ENCODE peak calls at places on chromosomes 3 and 15, in seven cellular contexts. U is WTC11, F is mammary epithelial cell, M is fibroblast of pulmonary artery, I is glutamatergic neuron, H is tibial artery, E is H9. V is an unnamed sample.

GRCh38 chr3:148146947-148147346 is 550.8 kb upstream of the AGTR1 start:
- DNase-seq in E (no peak), F (peak), I (no peak), H (no peak), M (peak), U (no peak), V (peak)

GRCh38 chr3:32249184-32249782 is 10.8 kb downstream of the CMTM8 start:
- DNase-seq in U (no peak), H (no peak), F (peak), E (no peak), I (no peak), M (peak), V (peak)

GRCh38 chr3:169790687-169791429 is 17.7 kb downstream of the MYNN start:
- DNase-seq in F (no peak), H (no peak), M (peak), I (no peak), E (no peak), U (no peak), V (peak)

GRCh38 chr3:47443611-47443995 is 32.1 kb downstream of the SCAP start:
- DNase-seq in M (no peak), F (peak), H (no peak), I (no peak), U (no peak), E (no peak), V (peak)

GRCh38 chr3:122132949-122133540 is 50.4 kb upstream of the CASR start:
- DNase-seq in E (no peak), U (no peak), I (no peak), F (peak), H (no peak), M (no peak), V (peak)

GRCh38 chr3:72847282-72847681 is 963 bp downstream of the SHQ1 start:
- DNase-seq in U (no peak), E (no peak), H (no peak), F (no peak), M (peak), I (no peak), V (no peak)

GRCh38 chr15:83837946-83838571 is 184.1 kb downstream of the ADAMTSL3 start:
- DNase-seq in E (peak), U (peak), F (peak), I (peak), H (peak), M (peak), V (peak)

GRCh38 chr3:52313188-52313773 is 2.8 kb upstream of the DNAH1 start:
- DNase-seq in M (no peak), E (no peak), I (no peak), F (no peak), H (no peak), U (no peak), V (no peak)

GRCh38 chr3:70947584-70947983 is 635.1 kb upstream of the MDFIC2 start:
- DNase-seq in H (no peak), F (no peak), U (no peak), I (no peak), M (peak), E (no peak), V (no peak)

GRCh38 chr3:113557374-113557773 is 25.0 kb downstream of the SIDT1 start:
- DNase-seq in H (no peak), E (no peak), M (peak), F (peak), U (no peak), I (no peak), V (peak)
- TF ChIP-seq CTCF in H (no peak), E (no peak), M (no peak), F (peak), U (no peak), I (no peak), V (peak)

DNA sequence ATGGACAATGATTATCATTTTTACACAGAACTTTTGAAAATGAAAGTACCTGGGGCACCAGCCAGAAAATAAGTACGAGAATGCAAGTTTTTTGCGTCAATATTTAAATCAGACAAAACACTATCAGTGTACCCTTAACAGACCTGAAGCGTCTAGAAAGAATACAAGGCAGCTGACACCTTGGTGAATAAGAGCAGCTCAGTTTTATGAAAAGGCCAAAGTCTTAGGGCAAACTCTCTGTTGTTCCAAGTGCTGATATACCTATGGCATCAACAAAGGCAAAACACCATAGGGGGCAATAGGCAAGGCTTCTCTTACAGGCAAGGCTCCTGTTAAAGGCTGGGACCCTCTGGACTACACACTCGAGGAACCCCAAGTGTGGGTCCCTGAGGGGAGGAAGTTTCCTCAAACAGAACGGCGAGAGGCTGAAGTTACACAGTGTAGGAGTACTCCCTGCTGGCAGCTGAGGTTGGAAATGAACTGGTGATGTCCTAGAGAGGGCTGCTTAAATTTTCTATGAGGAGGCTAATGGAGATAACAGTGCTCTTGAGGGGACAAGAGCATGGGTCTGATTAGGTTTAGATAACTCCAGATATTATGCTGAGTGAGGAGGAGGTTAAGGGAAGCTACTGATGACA is 291.0 kb downstream of the TIGIT start:
- DNase-seq in H (peak), U (no peak), F (peak), M (peak), I (no peak), E (no peak), V (no peak)
- TF ChIP-seq CTCF in H (no peak), U (no peak), F (no peak), M (peak), I (no peak), E (no peak), V (no peak)

DNA sequence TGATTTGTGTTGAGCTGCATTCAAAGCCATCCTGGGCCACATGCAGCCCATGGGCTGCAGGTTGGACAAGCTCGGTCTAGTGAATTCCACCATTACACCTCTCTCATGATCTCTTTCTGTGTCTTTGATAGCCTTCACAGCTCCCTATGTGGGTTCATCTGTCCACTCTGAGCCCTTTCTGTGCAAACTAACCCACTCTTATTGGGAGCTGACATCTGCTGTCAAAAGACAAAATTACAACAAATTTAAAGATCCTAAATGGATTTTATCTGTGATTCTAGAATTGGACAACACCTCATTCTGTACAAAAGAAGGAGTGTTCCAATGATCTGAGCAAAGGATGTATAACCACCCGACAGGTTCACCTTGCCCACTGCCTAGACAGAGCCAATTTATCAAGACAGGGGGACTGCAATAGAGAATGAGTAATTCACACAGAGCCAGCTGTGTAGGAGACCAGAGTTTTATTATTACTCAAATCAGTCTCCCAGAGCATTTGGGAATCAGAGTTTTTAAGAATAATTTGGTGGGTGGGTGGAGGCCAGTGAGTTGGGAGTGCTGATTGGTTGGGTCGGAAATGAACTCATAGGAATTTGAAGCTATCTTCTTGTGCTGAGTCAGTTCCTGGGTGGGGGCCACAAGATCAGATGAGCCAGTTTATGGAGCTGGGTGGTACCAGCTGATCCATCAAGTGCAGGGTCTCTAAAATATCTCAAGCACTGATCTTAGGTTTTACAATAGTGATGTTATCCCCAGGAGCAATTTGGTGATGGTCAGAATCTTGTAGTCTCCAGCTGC is 2.6 kb upstream of the XYLB start:
- DNase-seq in M (peak), H (no peak), F (no peak), I (no peak), E (no peak), U (no peak), V (no peak)
- TF ChIP-seq CTCF in M (no peak), H (no peak), F (no peak), I (no peak), E (no peak), U (no peak), V (no peak)

DNA sequence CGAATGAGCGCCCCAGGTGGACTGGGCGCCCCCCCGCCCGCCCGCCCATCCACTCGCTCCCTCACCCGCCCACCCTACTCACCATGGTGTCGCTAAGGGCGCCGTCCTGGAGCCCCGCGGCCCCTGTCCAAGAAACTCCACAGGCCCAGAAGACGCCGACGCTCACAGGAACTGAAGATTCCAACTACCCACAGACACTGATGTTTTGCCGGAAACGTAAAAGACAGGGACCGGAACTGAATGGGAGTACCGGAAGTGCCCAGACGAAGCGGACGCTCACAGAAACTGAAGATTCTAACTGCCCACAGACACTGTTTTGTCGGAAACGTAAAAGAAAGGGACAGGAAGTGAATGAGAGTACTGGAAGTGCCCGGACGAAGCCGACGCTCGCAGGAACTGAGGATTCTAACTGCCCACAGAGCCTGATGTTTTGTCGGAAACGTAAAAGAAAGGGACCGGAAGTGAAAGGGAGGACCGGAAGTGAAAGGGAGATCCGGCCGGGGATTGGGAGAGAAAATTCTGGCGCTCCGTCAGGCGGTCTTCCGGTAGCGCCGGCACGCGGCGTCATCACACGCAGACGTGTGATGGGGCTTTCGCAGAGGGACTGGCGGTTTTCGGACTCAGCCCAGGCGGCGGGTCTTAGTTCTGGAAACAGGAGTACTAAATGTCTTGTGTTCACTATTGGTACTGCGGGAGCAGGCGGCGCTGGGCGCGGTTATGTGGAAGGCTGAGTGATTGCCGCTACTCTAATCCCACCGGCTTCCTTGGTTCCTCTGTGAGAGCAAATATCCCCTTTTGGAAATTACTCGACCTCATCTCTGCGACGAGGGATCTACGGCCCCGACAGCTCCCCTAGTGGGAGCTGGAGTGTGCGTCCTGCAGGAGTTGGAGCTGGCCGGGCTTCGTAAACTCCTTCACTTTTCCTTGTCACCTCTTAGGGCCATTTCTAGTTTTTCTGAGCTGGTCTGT is at the start of gene ISY1:
- DNase-seq in M (peak), E (peak), H (peak), I (peak), U (peak), F (peak), V (peak)
- TF ChIP-seq CTCF in M (peak), E (peak), H (peak), I (peak), U (peak), F (peak), V (peak)

GRCh38 chr15:51497806-51498205 is 124.8 kb downstream of the DMXL2 start:
- DNase-seq in M (no peak), F (no peak), U (no peak), I (no peak), E (no peak), H (no peak), V (no peak)

GRCh38 chr15:51503003-51503402 is 119.6 kb downstream of the DMXL2 start:
- DNase-seq in H (no peak), I (no peak), M (no peak), F (no peak), U (no peak), E (no peak), V (no peak)

GRCh38 chr15:51494411-51495314 is 127.9 kb downstream of the DMXL2 start:
- DNase-seq in F (peak), M (peak), E (no peak), U (no peak), I (no peak), H (no peak), V (peak)

GRCh38 chr15:51493892-51494291 is 128.7 kb downstream of the DMXL2 start:
- DNase-seq in M (peak), H (no peak), U (no peak), I (no peak), E (no peak), F (no peak), V (no peak)

DNA sequence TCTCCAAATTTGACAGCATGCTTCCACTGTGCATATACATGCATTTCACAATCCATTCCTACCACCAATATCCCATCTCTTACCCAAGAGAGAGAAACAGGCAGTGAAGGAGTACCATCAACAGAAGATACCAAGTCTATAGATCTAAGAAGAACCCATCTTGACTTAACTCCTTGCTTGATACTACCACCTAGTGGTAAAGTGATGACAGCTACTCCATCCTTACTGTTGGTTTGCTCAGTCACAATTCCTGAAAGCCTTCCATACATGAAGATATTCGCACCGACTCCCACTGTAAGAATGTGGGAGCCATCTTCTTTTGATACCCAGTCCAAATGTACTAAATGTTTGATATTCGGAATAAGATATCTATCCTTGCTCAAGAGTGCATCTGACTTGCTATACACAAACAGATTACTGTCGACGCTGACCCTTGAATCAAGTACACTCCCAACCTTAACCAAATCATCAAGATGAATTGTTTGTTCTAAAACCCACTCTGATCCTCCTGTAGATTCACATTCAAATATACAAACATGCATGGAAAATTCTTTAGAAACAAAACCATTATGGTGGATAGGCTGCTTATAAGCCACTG is 123.1 kb downstream of the DMXL2 start:
- DNase-seq in F (peak), U (no peak), H (no peak), I (no peak), E (no peak), M (peak), V (peak)
- TF ChIP-seq CTCF in F (peak), U (peak), H (peak), I (peak), E (peak), M (peak), V (peak)

DNA sequence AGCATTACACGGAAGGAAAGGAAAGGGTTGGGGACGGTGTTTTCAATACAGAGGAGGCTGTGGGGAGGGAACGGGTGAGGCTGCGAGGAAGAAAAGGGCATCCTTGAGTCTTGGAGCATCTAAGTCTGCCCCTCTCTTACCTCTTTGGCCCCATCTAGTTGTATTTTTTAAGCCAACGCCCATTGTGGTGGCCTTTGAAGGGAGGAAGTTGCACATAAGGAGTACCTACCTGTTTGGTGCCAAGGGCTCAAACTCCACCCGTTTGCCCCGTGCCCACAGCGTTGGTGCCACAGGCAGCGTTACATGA is 146.1 kb upstream of the UMPS start:
- DNase-seq in H (no peak), M (no peak), I (no peak), F (no peak), E (no peak), U (no peak), V (no peak)
- TF ChIP-seq CTCF in H (no peak), M (no peak), I (no peak), F (no peak), E (no peak), U (no peak), V (no peak)

GRCh38 chr3:58625196-58625595 is 41.4 kb downstream of the FAM3D start:
- DNase-seq in I (no peak), U (no peak), E (no peak), F (no peak), M (no peak), H (no peak), V (no peak)
- TF ChIP-seq CTCF in I (no peak), U (no peak), E (no peak), F (no peak), M (no peak), H (no peak), V (no peak)

DNA sequence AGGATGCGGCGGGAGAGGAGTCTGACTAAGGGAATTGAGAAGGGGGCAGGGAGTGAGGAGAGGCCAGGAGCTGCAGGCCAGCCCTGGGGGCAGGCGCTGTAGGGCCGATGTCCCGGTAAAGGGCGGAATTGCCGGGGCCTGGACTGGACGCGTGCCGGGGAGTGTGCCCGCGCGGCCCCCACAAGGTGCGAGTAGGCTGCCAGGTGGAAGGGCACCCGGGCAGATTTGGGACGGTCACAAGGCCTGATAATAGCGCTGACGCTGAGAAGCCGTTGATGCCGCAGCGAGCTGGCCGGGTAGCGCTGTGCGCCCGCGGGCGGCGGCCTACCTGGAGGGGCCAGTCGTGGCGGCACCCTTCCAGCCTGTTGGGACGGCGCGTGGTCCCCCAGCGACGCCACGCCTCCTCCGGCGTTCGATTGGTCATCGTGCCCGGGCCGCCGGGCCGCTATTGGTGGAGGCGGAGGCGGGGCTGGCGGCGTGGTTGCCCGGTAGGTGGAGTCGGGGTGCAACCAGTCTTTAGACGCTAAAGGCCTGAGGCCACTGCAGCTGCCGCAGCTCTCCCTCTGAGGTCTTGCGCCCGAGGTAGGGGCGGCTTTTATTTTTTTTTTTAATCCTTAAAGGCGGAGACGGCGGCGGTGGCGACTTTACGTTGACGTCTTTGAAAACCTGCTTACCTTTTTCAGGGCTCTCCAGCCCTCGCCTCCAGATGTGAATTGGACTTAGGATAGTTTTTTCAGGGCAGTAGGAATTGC is 919 bp downstream of the SLC25A38 start:
- DNase-seq in M (peak), H (peak), E (peak), I (peak), U (peak), F (peak), V (peak)
- TF ChIP-seq CTCF in M (no peak), H (peak), E (no peak), I (no peak), U (no peak), F (no peak), V (no peak)

DNA sequence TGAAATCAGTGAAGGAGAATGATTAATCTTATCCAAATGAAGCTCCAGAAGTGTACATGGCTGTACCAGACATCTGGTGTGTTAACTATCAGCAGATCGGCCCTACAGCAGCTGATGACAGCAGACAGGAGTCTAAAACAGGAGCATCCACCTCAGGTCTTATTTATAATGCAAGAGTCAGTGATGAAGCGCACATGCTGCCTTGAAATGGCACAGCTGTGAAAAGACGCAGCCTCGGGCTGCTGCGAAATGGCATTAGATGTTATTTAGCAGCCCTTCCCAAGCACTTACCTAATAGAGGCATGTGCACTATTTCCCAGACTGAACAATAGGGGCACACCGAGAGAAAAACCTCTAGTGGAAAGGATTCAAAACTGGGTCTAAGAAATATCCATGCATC is 472.3 kb upstream of the CBLB start:
- DNase-seq in F (no peak), U (no peak), I (peak), M (peak), E (no peak), H (no peak), V (no peak)
- TF ChIP-seq CTCF in F (no peak), U (no peak), I (no peak), M (peak), E (no peak), H (no peak), V (no peak)